ENCODE peak calls at places on chromosome X, in six cellular contexts. F is right lobe of liver; M is CD4-positive, alpha-beta memory T cell; Y is fibroblast of lung; X is kidney; C is coronary artery. N is an unnamed sample.

GRCh38 chrX:65502618-65503017 is 32.0 kb downstream of the LAS1L start:
- DNase-seq in F (no peak), M (no peak), Y (no peak), X (no peak), C (peak), N (no peak)

GRCh38 chrX:119303137-119303536 is 67.1 kb downstream of the PGRMC1 start:
- DNase-seq in F (no peak), M (no peak), Y (no peak), X (no peak), C (no peak), N (no peak)

GRCh38 chrX:107146670-107147069 is 28.0 kb upstream of the RBM41 start:
- DNase-seq in F (no peak), M (no peak), Y (no peak), X (no peak), C (no peak), N (no peak)

GRCh38 chrX:47743504-47743903 is 84.5 kb upstream of the UXT start:
- DNase-seq in F (no peak), M (no peak), Y (peak), X (no peak), C (no peak), N (no peak)

GRCh38 chrX:31845003-31845402 is 773.2 kb upstream of the FTHL17 start:
- DNase-seq in F (no peak), M (no peak), Y (peak), X (no peak), C (no peak), N (no peak)

GRCh38 chrX:9337056-9337455 is 127.8 kb upstream of the TBL1X start:
- DNase-seq in F (no peak), M (no peak), Y (peak), X (no peak), C (no peak), N (peak)

GRCh38 chrX:79366556-79366887 is 612 bp downstream of the ITM2A start:
- DNase-seq in F (no peak), M (no peak), Y (no peak), X (no peak), C (no peak), N (no peak)

GRCh38 chrX:24682739-24683432 is 10.8 kb upstream of the POLA1 start:
- DNase-seq in F (no peak), M (no peak), Y (no peak), X (no peak), C (no peak), N (no peak)

GRCh38 chrX:149870840-149871239 is 10.1 kb upstream of the MAGEA8 start:
- DNase-seq in F (no peak), M (no peak), Y (no peak), X (no peak), C (no peak), N (no peak)

GRCh38 chrX:48791063-48791820 is 4.9 kb downstream of the GATA1 start:
- DNase-seq in F (no peak), M (no peak), Y (no peak), X (no peak), C (no peak), N (no peak)

GRCh38 chrX:16848541-16848940 is 21.6 kb downstream of the RBBP7 start:
- DNase-seq in F (no peak), M (no peak), Y (no peak), X (no peak), C (no peak), N (no peak)

GRCh38 chrX:150880808-150881165 is 17.7 kb downstream of the CD99L2 start:
- DNase-seq in F (no peak), M (no peak), Y (no peak), X (no peak), C (no peak), N (no peak)

GRCh38 chrX:121579016-121579760 is 531.8 kb downstream of the GLUD2 start:
- DNase-seq in F (peak), M (no peak), Y (peak), X (no peak), C (no peak), N (no peak)

DNA sequence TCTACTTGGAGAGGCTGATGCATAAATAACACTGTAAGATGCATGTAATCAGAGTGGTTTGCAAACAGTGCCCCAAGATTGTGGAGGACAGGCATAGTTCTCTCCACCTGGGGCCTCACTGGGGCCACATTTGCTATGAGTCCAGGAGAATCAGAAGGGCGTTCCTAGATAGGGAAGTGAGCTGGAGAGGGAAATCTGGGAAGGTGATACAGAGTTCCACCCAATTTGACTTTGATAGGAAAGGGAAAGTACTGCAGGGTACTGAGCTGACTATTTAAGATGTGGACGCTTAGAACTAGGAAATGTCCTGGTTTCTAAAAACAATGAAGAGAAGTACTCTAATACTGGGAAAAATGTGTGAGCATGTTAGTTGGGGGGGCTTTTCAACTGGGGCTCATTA is 33.9 kb downstream of the FAM9C start:
- DNase-seq in F (no peak), M (no peak), Y (no peak), X (no peak), C (no peak), N (no peak)
- H3K27ac ChIP-seq in F (no peak), M (no peak), Y (no peak), X (no peak), C (no peak), N (peak)

DNA sequence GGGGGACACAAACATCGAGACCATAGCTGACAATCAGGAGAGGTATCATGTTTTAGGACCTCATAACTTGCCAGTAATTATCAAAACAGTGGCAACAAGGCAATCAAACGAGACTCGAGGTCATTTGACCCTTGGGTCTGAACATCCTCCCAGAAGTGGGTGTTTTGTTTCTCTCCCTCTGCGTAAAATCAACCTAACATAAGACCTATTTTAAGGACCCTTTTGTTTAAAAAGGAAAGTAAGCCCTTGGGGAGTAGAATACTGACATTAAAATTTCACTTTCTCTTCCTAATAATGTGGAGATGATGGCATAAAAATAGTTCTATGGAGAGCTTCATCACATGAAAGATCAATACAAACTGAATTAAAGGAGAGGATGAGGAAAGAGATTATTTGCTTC is 106.2 kb upstream of the PUDP start:
- DNase-seq in F (no peak), M (no peak), Y (no peak), X (no peak), C (no peak), N (no peak)
- H3K27ac ChIP-seq in F (no peak), M (no peak), Y (no peak), X (no peak), C (no peak), N (no peak)

GRCh38 chrX:153931748-153932147 is 3.1 kb downstream of the NAA10 start:
- DNase-seq in F (no peak), M (no peak), Y (no peak), X (peak), C (no peak), N (no peak)

GRCh38 chrX:153929576-153929975 is 3.5 kb upstream of the ARHGAP4 start:
- DNase-seq in F (no peak), M (no peak), Y (no peak), X (peak), C (no peak), N (no peak)

GRCh38 chrX:153928846-153929245 is 2.8 kb upstream of the ARHGAP4 start:
- DNase-seq in F (no peak), M (no peak), Y (no peak), X (peak), C (no peak), N (no peak)

GRCh38 chrX:153931151-153931550 is 3.7 kb downstream of the NAA10 start:
- DNase-seq in F (no peak), M (no peak), Y (no peak), X (peak), C (no peak), N (no peak)

DNA sequence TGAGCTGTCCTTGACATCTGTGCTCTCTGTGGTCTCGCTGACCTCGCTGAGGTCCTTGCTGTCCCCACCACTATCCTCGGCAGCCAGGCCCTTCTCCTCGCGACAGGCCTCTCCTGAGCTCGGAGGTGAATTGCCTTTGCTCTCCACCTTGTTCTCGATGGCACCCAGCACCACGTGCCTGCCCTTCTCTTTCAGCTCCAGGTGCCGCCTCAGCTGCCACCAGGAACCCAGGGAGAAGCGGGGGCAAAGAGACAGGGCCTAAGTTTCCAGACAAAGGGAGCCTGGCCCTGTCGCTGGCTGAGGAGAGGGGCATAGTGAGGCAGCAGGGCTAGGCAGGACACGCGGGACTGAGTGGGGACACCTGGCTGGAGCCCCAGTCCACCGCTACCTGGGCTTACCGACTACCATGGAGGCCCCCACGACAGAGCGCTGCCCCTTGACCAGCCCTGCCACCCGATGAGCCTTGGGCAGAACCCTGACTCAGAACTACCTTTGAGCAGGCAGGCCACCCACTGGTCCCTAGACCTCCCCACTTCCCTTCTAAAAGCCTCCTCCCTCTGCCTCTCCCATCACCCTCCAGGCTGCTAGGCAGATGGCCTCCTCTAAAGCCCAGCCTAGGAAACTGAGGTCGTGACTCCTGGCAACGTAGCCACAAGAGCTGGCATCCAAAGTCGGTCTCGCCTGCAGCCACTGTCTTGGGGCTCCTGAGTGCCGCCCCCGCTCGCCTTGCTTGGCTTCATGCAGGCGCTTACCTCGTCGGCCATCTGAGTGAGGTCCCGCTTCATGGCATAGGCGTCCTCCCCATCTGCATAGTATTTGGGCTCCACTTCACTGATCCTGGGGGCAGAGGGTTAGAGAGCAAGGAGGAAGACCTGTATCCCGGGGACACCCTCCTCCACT is 4.2 kb upstream of the ARHGAP4 start:
- DNase-seq in F (no peak), M (no peak), Y (no peak), X (peak), C (no peak), N (no peak)
- H3K27ac ChIP-seq in F (no peak), M (no peak), Y (no peak), X (no peak), C (peak), N (peak)

GRCh38 chrX:136307471-136307870 is 6.7 kb downstream of the ADGRG4 start:
- DNase-seq in F (no peak), M (no peak), Y (no peak), X (no peak), C (no peak), N (no peak)
- H3K27ac ChIP-seq in F (no peak), M (no peak), Y (no peak), X (no peak), C (no peak), N (no peak)

GRCh38 chrX:155071694-155072215 is 447 bp downstream of the BRCC3 start:
- DNase-seq in F (no peak), M (no peak), Y (no peak), X (peak), C (peak), N (no peak)

GRCh38 chrX:155070663-155070974 is 317 bp downstream of the CMC4 start:
- DNase-seq in F (no peak), M (no peak), Y (no peak), X (no peak), C (no peak), N (no peak)

GRCh38 chrX:155069414-155069813 is 1.5 kb downstream of the CMC4 start:
- DNase-seq in F (no peak), M (no peak), Y (no peak), X (no peak), C (no peak), N (no peak)

GRCh38 chrX:155070975-155071693 is at the start of the genes BRCC3, CMC4 and MTCP1:
- DNase-seq in F (peak), M (peak), Y (peak), X (peak), C (peak), N (peak)

GRCh38 chrX:155070038-155070437 is 898 bp downstream of the CMC4 start:
- DNase-seq in F (no peak), M (no peak), Y (no peak), X (no peak), C (no peak), N (no peak)
- H3K27ac ChIP-seq in F (peak), M (peak), Y (peak), X (no peak), C (no peak), N (peak)

GRCh38 chrX:20378291-20378920 is 111.7 kb upstream of the RPS6KA3 start:
- DNase-seq in F (no peak), M (peak), Y (peak), X (no peak), C (no peak), N (no peak)

GRCh38 chrX:20373063-20373462 is 106.4 kb upstream of the RPS6KA3 start:
- DNase-seq in F (no peak), M (no peak), Y (no peak), X (no peak), C (no peak), N (no peak)

GRCh38 chrX:20372533-20372932 is 105.8 kb upstream of the RPS6KA3 start:
- DNase-seq in F (no peak), M (no peak), Y (peak), X (no peak), C (no peak), N (no peak)

GRCh38 chrX:20374450-20374849 is 107.7 kb upstream of the RPS6KA3 start:
- DNase-seq in F (no peak), M (no peak), Y (no peak), X (no peak), C (no peak), N (no peak)

GRCh38 chrX:20374866-20375530 is 108.3 kb upstream of the RPS6KA3 start:
- DNase-seq in F (no peak), M (no peak), Y (no peak), X (no peak), C (no peak), N (no peak)
- H3K27ac ChIP-seq in F (no peak), M (no peak), Y (no peak), X (no peak), C (no peak), N (peak)

DNA sequence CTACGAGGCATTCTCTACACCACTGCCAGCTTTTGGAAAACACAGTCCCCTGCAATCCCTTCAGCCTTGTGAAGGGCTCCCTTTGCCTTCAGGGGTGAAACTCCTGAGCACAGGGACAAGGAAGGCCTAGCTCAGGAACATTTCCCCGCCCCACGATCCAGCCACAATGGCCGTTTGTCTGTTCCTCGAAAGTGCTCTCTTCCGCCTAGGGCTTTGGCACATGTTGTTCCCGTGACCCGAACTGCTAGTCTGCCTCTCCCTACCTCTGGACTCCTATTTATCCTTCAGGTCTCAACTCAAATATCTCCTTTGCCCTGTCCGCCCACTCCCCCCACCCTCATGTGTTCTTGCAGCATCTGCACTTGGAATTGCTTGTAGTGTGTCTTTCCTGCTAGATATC is 12.1 kb downstream of the FGD1 start:
- DNase-seq in F (no peak), M (no peak), Y (no peak), X (no peak), C (no peak), N (no peak)
- H3K27ac ChIP-seq in F (no peak), M (no peak), Y (no peak), X (no peak), C (peak), N (peak)

N was measured in left ventricle myocardium inferior.